ENCODE peak calls at places on chromosomes 6 and 20, in eight cellular contexts. L is neural progenitor cell, R is GM23338, P is HCT116, F is GM23248, U is SK-N-SH, M is hepatocyte, V is MM.1S. B is an unnamed sample.

GRCh38 chr6:149691201-149691600 is 26.7 kb downstream of the LATS1 start:
- DNase-seq in L (no peak), R (no peak), P (no peak), F (no peak), U (no peak), M (no peak), V (no peak), B (no peak)

GRCh38 chr20:46709055-46709458 is 392 bp upstream of the SLC2A10 start:
- DNase-seq in L (no peak), R (peak; percentile 40), P (no peak), F (peak; percentile 26), U (no peak), M (peak; percentile 42), V (no peak), B (no peak)

GRCh38 chr20:2955257-2955950 is 82.1 kb downstream of the PTPRA start:
- DNase-seq in L (no peak), R (no peak), P (no peak), F (peak; percentile 4), U (no peak), M (no peak), V (peak; percentile 25), B (no peak)

GRCh38 chr6:47698342-47698787 is at the start of gene ADGRF4:
- DNase-seq in L (no peak), R (peak; percentile 17), P (no peak), F (peak; percentile 59), U (no peak), M (peak; percentile 80), V (no peak), B (no peak)

GRCh38 chr6:106184629-106185028 is 98.5 kb downstream of the PRDM1 start:
- DNase-seq in L (no peak), R (no peak), P (no peak), F (no peak), U (no peak), M (no peak), V (no peak), B (no peak)

GRCh38 chr6:37369321-37370196 is 15.8 kb downstream of the RNF8 start:
- DNase-seq in L (no peak), R (no peak), P (no peak), F (peak; percentile 35), U (no peak), M (no peak), V (no peak), B (no peak)

GRCh38 chr20:45817652-45818194 is 5.3 kb downstream of the UBE2C start:
- DNase-seq in L (no peak), R (no peak), P (no peak), F (peak; percentile 89), U (no peak), M (no peak), V (no peak), B (no peak)

GRCh38 chr20:53819973-53820451 is 226.4 kb upstream of the ZNF217 start:
- DNase-seq in L (no peak), R (no peak), P (no peak), F (no peak), U (no peak), M (no peak), V (no peak), B (no peak)

GRCh38 chr20:11766961-11767360 is 150.7 kb upstream of the BTBD3 start:
- DNase-seq in L (no peak), R (peak; percentile 74), P (no peak), F (peak; percentile 65), U (no peak), M (no peak), V (no peak), B (no peak)

GRCh38 chr6:161161889-161162624 is 111.8 kb downstream of the AGPAT4 start:
- DNase-seq in L (no peak), R (no peak), P (no peak), F (peak; percentile 66), U (no peak), M (no peak), V (no peak), B (no peak)

GRCh38 chr20:60001027-60001567 is 42.9 kb downstream of the CDH26 start:
- DNase-seq in L (no peak), R (no peak), P (no peak), F (no peak), U (no peak), M (no peak), V (no peak), B (no peak)

GRCh38 chr6:1235825-1236224 is 76.1 kb upstream of the FOXQ1 start:
- DNase-seq in L (no peak), R (no peak), P (no peak), F (no peak), U (no peak), M (no peak), V (no peak), B (no peak)

GRCh38 chr6:106562001-106562400 is 67.3 kb downstream of the RTN4IP1 start:
- DNase-seq in L (no peak), R (no peak), P (no peak), F (peak; percentile 35), U (no peak), M (no peak), V (no peak), B (no peak)

GRCh38 chr6:24931752-24932691 is 3.7 kb downstream of the RIPOR2 start:
- DNase-seq in L (no peak), R (no peak), P (no peak), F (peak; percentile 29), U (no peak), M (no peak), V (no peak), B (peak; percentile 86)

GRCh38 chr6:165987483-165988305 is 180.0 kb downstream of the TBXT start:
- DNase-seq in L (peak; percentile 85), R (peak; percentile 81), P (no peak), F (peak; percentile 90), U (peak; percentile 90), M (peak; percentile 62), V (peak; percentile 6), B (no peak)

GRCh38 chr6:165984743-165985142 is 182.9 kb downstream of the TBXT start:
- DNase-seq in L (no peak), R (no peak), P (no peak), F (no peak), U (no peak), M (no peak), V (no peak), B (no peak)

GRCh38 chr6:165986647-165987482 is 180.8 kb downstream of the TBXT start:
- DNase-seq in L (peak; percentile 69), R (peak; percentile 68), P (no peak), F (peak; percentile 50), U (peak; percentile 62), M (no peak), V (no peak), B (no peak)

GRCh38 chr6:165985281-165985925 is 182.2 kb downstream of the TBXT start:
- DNase-seq in L (no peak), R (no peak), P (no peak), F (no peak), U (no peak), M (no peak), V (no peak), B (no peak)

DNA sequence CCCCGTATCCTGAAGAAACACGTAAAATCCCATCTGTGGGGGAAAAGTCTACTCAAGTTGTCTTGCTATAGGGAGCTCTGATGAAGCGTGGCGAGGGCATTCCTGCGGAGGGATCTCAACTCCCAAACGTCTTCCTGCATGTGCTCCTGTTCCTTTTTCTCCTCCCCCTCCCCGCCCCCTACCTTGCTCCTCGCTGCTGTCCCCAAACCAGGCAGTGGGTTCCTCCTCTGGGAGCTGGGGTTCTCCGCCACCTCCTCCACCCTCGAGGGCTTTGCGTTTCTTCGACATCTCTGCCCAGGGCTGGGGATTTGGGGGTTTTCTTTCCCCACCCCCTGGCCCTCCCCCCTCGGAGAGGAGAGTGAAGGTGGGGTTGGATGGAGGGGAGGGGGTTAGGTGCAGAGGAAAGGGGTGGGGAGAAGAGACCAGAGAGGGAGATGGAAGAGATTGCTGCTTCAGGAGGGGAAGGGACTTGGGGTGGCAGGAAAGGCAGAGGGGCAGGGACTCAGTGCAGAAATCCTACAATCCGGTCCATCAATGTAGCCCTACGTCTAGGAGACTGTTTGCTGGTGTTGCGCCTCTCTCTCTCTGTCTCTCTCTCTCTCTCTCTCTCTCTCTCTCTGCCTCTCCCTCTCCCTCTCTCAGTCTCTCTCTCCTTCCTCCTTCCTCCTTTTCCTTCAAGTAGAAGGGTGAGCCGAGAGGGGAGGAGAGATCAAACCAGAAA is 181.6 kb downstream of the TBXT start:
- DNase-seq in L (peak; percentile 31), R (peak; percentile 71), P (no peak), F (no peak), U (no peak), M (no peak), V (no peak), B (no peak)
- H3K4me2 ChIP-seq in L (peak overlapping the region; percentile 90), R (peak overlapping the region; percentile 89), P (no peak overlapping the region), F (peak overlapping the region; percentile 84), U (no peak overlapping the region), M (no peak overlapping the region), V (no peak overlapping the region), B (no peak overlapping the region)

GRCh38 chr6:163759542-163759941 is 345.0 kb downstream of the QKI start:
- DNase-seq in L (no peak), R (no peak), P (no peak), F (peak; percentile 43), U (no peak), M (no peak), V (no peak), B (no peak)
- TF ChIP-seq EZH2phosphoT487 in L (no peak), R (no peak), P (no peak), F (no peak), U (no peak), M (no peak), V (no peak), B (no peak)

GRCh38 chr20:58852559-58853271 is at the start of gene GNAS:
- DNase-seq in L (peak; percentile 91), R (peak; percentile 96), P (no peak), F (peak; percentile 77), U (peak; percentile 74), M (peak; percentile 84), V (no peak), B (peak; percentile 65)
- H3K4me2 ChIP-seq in L (peak within 1 kb of the TSS; percentile 76), R (peak within 1 kb of the TSS; percentile 86), P (no peak within 1 kb of the TSS), F (peak within 1 kb of the TSS; percentile 76), U (peak within 1 kb of the TSS; percentile 41), M (peak within 1 kb of the TSS; percentile 90), V (peak within 1 kb of the TSS; percentile 78), B (peak within 1 kb of the TSS; percentile 63)

GRCh38 chr6:81169166-81169565 is 583.3 kb downstream of the TENT5A start:
- DNase-seq in L (no peak), R (no peak), P (no peak), F (peak; percentile 27), U (no peak), M (no peak), V (no peak), B (no peak)

GRCh38 chr6:81166770-81167169 is 585.7 kb downstream of the TENT5A start:
- DNase-seq in L (no peak), R (no peak), P (no peak), F (peak; percentile 75), U (no peak), M (no peak), V (no peak), B (no peak)

DNA sequence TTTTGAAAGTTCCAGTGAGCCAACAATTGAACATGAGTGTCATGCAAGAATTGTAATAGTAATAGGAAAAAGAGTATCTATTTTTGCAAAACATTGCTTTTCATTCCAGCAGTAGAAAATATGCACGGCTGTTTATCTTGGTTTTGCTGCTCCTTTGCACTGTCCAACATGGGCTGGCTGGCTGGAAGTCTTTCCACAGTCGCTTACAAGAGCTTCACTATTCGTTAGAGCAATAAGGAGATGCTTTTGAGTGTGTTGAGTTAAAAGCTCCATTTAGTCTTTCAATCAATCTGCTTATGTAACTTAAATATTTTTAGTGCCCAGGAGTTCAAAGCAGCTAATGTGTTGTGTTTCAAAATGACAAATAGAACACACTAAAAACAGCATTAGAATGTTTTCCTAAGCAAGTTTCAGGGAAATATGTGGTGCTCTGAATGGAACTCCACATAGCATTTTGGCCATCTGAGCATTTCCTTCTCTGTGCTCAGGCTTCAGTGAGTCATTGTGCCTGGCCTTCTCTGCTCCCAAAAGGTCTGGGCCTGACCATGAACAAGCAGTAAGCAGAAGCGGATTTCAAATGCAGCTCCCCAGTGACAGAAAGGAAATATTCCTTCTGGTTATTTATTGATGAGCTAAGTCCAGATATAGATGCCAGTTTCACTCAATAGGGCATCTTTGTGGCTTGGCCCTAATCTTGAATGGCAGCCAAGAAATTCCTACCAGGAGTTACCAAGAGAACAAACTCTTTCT is 580.3 kb downstream of the TENT5A start:
- DNase-seq in L (no peak), R (peak; percentile 6), P (peak; percentile 15), F (peak; percentile 86), U (no peak), M (no peak), V (no peak), B (no peak)
- TF ChIP-seq EZH2phosphoT487 in L (no peak), R (no peak), P (no peak), F (no peak), U (no peak), M (no peak), V (no peak), B (no peak)